ENCODE peak calls at places on chromosomes 5 and 9, in six cellular contexts. Y is psoas muscle, J is pancreas, R is aorta, F is heart right ventricle, Q is upper lobe of right lung. W is an unnamed sample. For H3K36me3, the result is how much of the 10 kb centered on the place peaks cover.

GRCh38 chr5:124889850-124890249 is 143.4 kb upstream of the ZNF608 start:
- ATAC-seq in Y (no peak), R (no peak), Q (no peak), F (no peak), J (no peak), W (no peak)

GRCh38 chr5:157749462-157749799 is 5.9 kb downstream of the LSM11 start:
- ATAC-seq in Q (no peak), F (no peak), R (no peak), J (no peak), Y (no peak), W (no peak)

GRCh38 chr5:131505237-131505908 is 129.7 kb downstream of the RAPGEF6 start:
- ATAC-seq in F (no peak), Q (no peak), J (no peak), Y (no peak), R (no peak), W (no peak)

GRCh38 chr9:96236854-96237545 is 65.0 kb downstream of the HSD17B3 start:
- ATAC-seq in F (peak), Q (no peak), Y (no peak), R (no peak), J (no peak), W (no peak)

GRCh38 chr5:80704221-80704620 is 49.4 kb upstream of the DHFR start:
- ATAC-seq in Q (no peak), F (no peak), R (no peak), J (no peak), Y (no peak), W (no peak)

GRCh38 chr9:24498632-24499031 is 47.1 kb downstream of the IZUMO3 start:
- ATAC-seq in J (no peak), R (no peak), Y (no peak), F (no peak), Q (no peak), W (no peak)

GRCh38 chr9:113934167-113934566 is 58.1 kb downstream of the ZNF618 start:
- ATAC-seq in Q (no peak), J (no peak), R (no peak), F (no peak), Y (no peak), W (no peak)

GRCh38 chr5:124343451-124343867 is 403.0 kb downstream of the ZNF608 start:
- ATAC-seq in R (no peak), F (peak), Y (peak), J (no peak), Q (peak), W (no peak)

GRCh38 chr5:177457239-177458121 is 10.9 kb downstream of the PRR7 start:
- ATAC-seq in Q (peak), Y (peak), R (peak), J (peak), F (peak), W (peak)

GRCh38 chr9:110911659-110912473 is 126.4 kb downstream of the LPAR1 start:
- ATAC-seq in Y (no peak), R (peak), F (peak), J (no peak), Q (no peak), W (peak)

GRCh38 chr5:112436139-112436538 is 17.1 kb upstream of the EPB41L4A start:
- ATAC-seq in F (no peak), R (no peak), Q (no peak), J (no peak), Y (no peak), W (no peak)

GRCh38 chr5:142017832-142018427 is 5.1 kb upstream of the GNPDA1 start:
- ATAC-seq in F (no peak), Y (no peak), Q (no peak), R (no peak), J (no peak), W (no peak)

GRCh38 chr5:72860499-72860898 is 44.0 kb downstream of the TNPO1 start:
- ATAC-seq in Y (peak), R (peak), J (no peak), Q (no peak), F (peak), W (no peak)

GRCh38 chr5:135067587-135067986 is 33.6 kb upstream of the PITX1 start:
- ATAC-seq in Y (no peak), R (no peak), J (no peak), F (no peak), Q (no peak), W (no peak)

GRCh38 chr5:103138202-103138601 is 18.1 kb downstream of the PPIP5K2 start:
- ATAC-seq in R (no peak), Y (no peak), Q (no peak), F (no peak), J (no peak), W (no peak)

GRCh38 chr5:134568761-134569725 is 43.6 kb downstream of the JADE2 start:
- ATAC-seq in R (peak), F (peak), J (peak), Y (peak), Q (peak), W (peak)

GRCh38 chr5:148733601-148734438 is 79.5 kb upstream of the HTR4 start:
- ATAC-seq in Y (peak), Q (peak), J (peak), F (peak), R (no peak), W (no peak)

GRCh38 chr9:83651558-83651957 is 28.6 kb downstream of the IDNK start:
- ATAC-seq in R (no peak), Y (no peak), Q (peak), J (no peak), F (no peak), W (no peak)

GRCh38 chr5:959581-960531 is 48.7 kb upstream of the NKD2 start:
- ATAC-seq in R (no peak), F (no peak), J (no peak), Y (no peak), Q (no peak), W (no peak)

GRCh38 chr5:111691508-111691907 is 65.5 kb downstream of the NREP start:
- ATAC-seq in F (no peak), Y (no peak), J (no peak), Q (no peak), R (no peak), W (no peak)

GRCh38 chr5:36535390-36535789 is 71.0 kb upstream of the SLC1A3 start:
- ATAC-seq in Q (no peak), R (no peak), F (peak), J (no peak), Y (peak), W (no peak)

GRCh38 chr5:16916262-16916878 is 19.7 kb downstream of the MYO10 start:
- ATAC-seq in Q (no peak), J (no peak), Y (no peak), F (no peak), R (no peak), W (no peak)

GRCh38 chr9:33124716-33125378 is 42.3 kb downstream of the B4GALT1 start:
- ATAC-seq in Q (no peak), J (no peak), Y (no peak), F (no peak), R (no peak), W (no peak)

GRCh38 chr9:129815278-129815677 is 8.7 kb downstream of the TOR1A start:
- ATAC-seq in R (no peak), Q (no peak), J (no peak), Y (no peak), F (no peak), W (no peak)

GRCh38 chr5:68243681-68244080 is 28.1 kb downstream of the PIK3R1 start:
- ATAC-seq in J (no peak), Q (no peak), R (no peak), F (no peak), Y (no peak), W (no peak)

GRCh38 chr5:55384072-55384471 is 76.3 kb downstream of the MTREX start:
- ATAC-seq in F (no peak), Q (no peak), R (no peak), J (no peak), Y (no peak), W (no peak)
- H3K36me3 ChIP-seq in F (under half), Q (under half), R (under half), J (under half), Y (under half), W (half or more)

GRCh38 chr9:36878986-36879982 is 154.8 kb downstream of the PAX5 start:
- ATAC-seq in R (no peak), Y (no peak), Q (no peak), J (no peak), F (no peak), W (no peak)

GRCh38 chr9:36880075-36880474 is 154.0 kb downstream of the PAX5 start:
- ATAC-seq in J (no peak), R (no peak), Q (no peak), F (no peak), Y (no peak), W (no peak)

GRCh38 chr9:36881316-36882116 is 152.6 kb downstream of the PAX5 start:
- ATAC-seq in J (no peak), F (no peak), Q (no peak), R (no peak), Y (no peak), W (no peak)

GRCh38 chr9:36884721-36885120 is 149.3 kb downstream of the PAX5 start:
- ATAC-seq in R (no peak), Y (no peak), F (no peak), J (no peak), Q (no peak), W (no peak)

GRCh38 chr9:36882117-36882465 is 152.0 kb downstream of the PAX5 start:
- ATAC-seq in J (no peak), F (no peak), Q (no peak), R (no peak), Y (no peak), W (no peak)
- H3K36me3 ChIP-seq in J (under half), F (under half), Q (under half), R (under half), Y (under half), W (under half)

GRCh38 chr9:128809831-128810230 is 8.5 kb upstream of the ENDOG start:
- ATAC-seq in R (no peak), Y (no peak), J (no peak), Q (peak), F (no peak), W (no peak)
- H3K36me3 ChIP-seq in R (under half), Y (under half), J (under half), Q (under half), F (under half), W (under half)

GRCh38 chr5:14684757-14685156 is 20.2 kb downstream of the OTULIN start:
- ATAC-seq in Y (peak), J (no peak), R (peak), F (peak), Q (no peak), W (no peak)

GRCh38 chr5:14686517-14686916 is 22.0 kb downstream of the OTULIN start:
- ATAC-seq in F (no peak), R (no peak), Q (no peak), J (no peak), Y (no peak), W (no peak)

GRCh38 chr5:14681236-14681752 is 16.8 kb downstream of the OTULIN start:
- ATAC-seq in J (no peak), Y (no peak), F (peak), Q (no peak), R (no peak), W (no peak)

GRCh38 chr5:14685757-14686156 is 21.2 kb downstream of the OTULIN start:
- ATAC-seq in J (peak), R (peak), Q (peak), F (peak), Y (peak), W (no peak)

DNA sequence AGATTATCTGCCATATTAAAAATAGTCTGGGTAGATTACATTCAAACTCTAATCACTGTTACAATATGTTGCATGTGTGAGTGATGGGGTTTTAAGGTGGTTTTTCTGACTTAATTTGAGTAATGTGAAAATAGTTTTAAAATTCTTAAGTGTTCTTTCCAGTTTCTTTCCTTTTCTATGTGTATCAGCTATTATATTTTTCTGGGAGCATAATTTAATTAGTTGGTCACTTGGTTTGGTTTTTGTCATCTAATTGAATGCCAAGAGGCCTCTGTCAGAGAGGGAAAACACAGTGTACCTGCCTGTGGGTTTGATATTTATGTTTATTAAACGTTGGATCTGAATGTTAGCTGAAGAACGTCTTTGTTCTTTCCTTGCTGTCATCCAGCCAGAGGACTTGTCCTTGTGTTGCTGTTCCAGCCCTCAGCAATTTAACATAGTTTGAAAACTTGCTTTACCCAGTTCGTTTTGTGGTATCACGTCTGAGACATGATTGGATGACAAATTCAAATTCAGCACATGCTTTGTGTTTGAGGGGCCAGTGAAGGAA is 19.5 kb downstream of the OTULIN start:
- ATAC-seq in J (no peak), Q (no peak), Y (no peak), R (no peak), F (no peak), W (no peak)
- H3K36me3 ChIP-seq in J (under half), Q (half or more), Y (half or more), R (under half), F (under half), W (under half)

GRCh38 chr9:132503116-132503515 is 79.3 kb upstream of the BARHL1 start:
- ATAC-seq in J (no peak), Y (no peak), R (no peak), Q (no peak), F (no peak), W (no peak)
- H3K36me3 ChIP-seq in J (under half), Y (under half), R (under half), Q (under half), F (under half), W (under half)

GRCh38 chr5:97009921-97010320 is 74.0 kb downstream of the LNPEP start:
- ATAC-seq in J (no peak), Y (no peak), Q (no peak), F (no peak), R (no peak), W (no peak)
- H3K36me3 ChIP-seq in J (under half), Y (half or more), Q (half or more), F (under half), R (under half), W (under half)

W was measured in gastroesophageal sphincter.